ENCODE peak calls at places on chromosomes 1 and 21, in six cellular contexts. U, W, Y, A, X and O are unnamed samples.

GRCh38 chr1:185315364-185316108 is 1.5 kb downstream of the IVNS1ABP start:
- DNase-seq in U (no peak), W (no peak), Y (peak), A (no peak), X (no peak), O (no peak)

GRCh38 chr21:36478207-36478701 is 1.7 kb downstream of the CLDN14 start:
- DNase-seq in U (peak), W (peak), Y (no peak), A (no peak), X (no peak), O (peak)

GRCh38 chr1:183027031-183027430 is 3.8 kb downstream of the LAMC1 start:
- DNase-seq in U (no peak), W (no peak), Y (no peak), A (no peak), X (no peak), O (no peak)

GRCh38 chr1:47576758-47577115 is 138.9 kb downstream of the FOXD2 start:
- DNase-seq in U (no peak), W (no peak), Y (no peak), A (no peak), X (no peak), O (no peak)

GRCh38 chr1:19978143-19978542 is 1.3 kb downstream of the PLA2G2A start:
- DNase-seq in U (no peak), W (no peak), Y (no peak), A (no peak), X (no peak), O (no peak)

GRCh38 chr1:87916965-87917364 is 588.3 kb downstream of the LMO4 start:
- DNase-seq in U (no peak), W (no peak), Y (no peak), A (no peak), X (no peak), O (no peak)

GRCh38 chr21:46363698-46364097 is 39.7 kb downstream of the PCNT start:
- DNase-seq in U (no peak), W (no peak), Y (no peak), A (no peak), X (no peak), O (no peak)

GRCh38 chr1:101520302-101520701 is 283.5 kb downstream of the S1PR1 start:
- DNase-seq in U (peak), W (peak), Y (peak), A (peak), X (no peak), O (peak)

GRCh38 chr1:65904681-65905083 is 112.0 kb downstream of the PDE4B start:
- DNase-seq in U (no peak), W (peak), Y (no peak), A (no peak), X (no peak), O (no peak)

GRCh38 chr1:1969505-1969900 is 34.1 kb downstream of the CFAP74 start:
- DNase-seq in U (no peak), W (peak), Y (no peak), A (no peak), X (no peak), O (no peak)

GRCh38 chr21:42684109-42684916 is 30.9 kb downstream of the PDE9A start:
- DNase-seq in U (no peak), W (no peak), Y (no peak), A (no peak), X (no peak), O (peak)

GRCh38 chr21:32682696-32683474 is 44.9 kb downstream of the SYNJ1 start:
- DNase-seq in U (no peak), W (no peak), Y (no peak), A (no peak), X (no peak), O (no peak)

GRCh38 chr1:48697066-48697707 is 79.5 kb downstream of the BEND5 start:
- DNase-seq in U (no peak), W (no peak), Y (peak), A (peak), X (peak), O (peak)

GRCh38 chr1:46394872-46395465 is 852 bp downstream of the FAAH start:
- DNase-seq in U (no peak), W (no peak), Y (no peak), A (no peak), X (no peak), O (no peak)

GRCh38 chr1:76494807-76495206 is 372.5 kb upstream of the ST6GALNAC5 start:
- DNase-seq in U (no peak), W (peak), Y (no peak), A (peak), X (no peak), O (no peak)

GRCh38 chr21:41360072-41360821 is 1.6 kb upstream of the MX2 start:
- DNase-seq in U (no peak), W (no peak), Y (no peak), A (peak), X (no peak), O (no peak)

GRCh38 chr1:38817958-38818705 is 41.4 kb downstream of the RRAGC start:
- DNase-seq in U (no peak), W (no peak), Y (no peak), A (peak), X (peak), O (peak)

GRCh38 chr1:231626535-231626950 is at the start of gene DISC1:
- DNase-seq in U (peak), W (peak), Y (peak), A (peak), X (peak), O (no peak)

GRCh38 chr1:46618746-46619415 is 2.3 kb upstream of the MOB3C start:
- DNase-seq in U (no peak), W (no peak), Y (no peak), A (no peak), X (no peak), O (no peak)

GRCh38 chr1:213745451-213745850 is 242.3 kb upstream of the PROX1 start:
- DNase-seq in U (no peak), W (no peak), Y (no peak), A (no peak), X (no peak), O (no peak)

GRCh38 chr1:153277852-153278251 is 18.4 kb downstream of the LORICRIN start:
- DNase-seq in U (peak), W (peak), Y (peak), A (peak), X (no peak), O (no peak)

GRCh38 chr1:230210326-230210978 is 143.4 kb downstream of the GALNT2 start:
- DNase-seq in U (no peak), W (no peak), Y (no peak), A (no peak), X (no peak), O (no peak)

GRCh38 chr1:108750476-108751191 is 4.2 kb downstream of the STXBP3 start:
- DNase-seq in U (no peak), W (no peak), Y (no peak), A (no peak), X (no peak), O (no peak)

GRCh38 chr1:54009406-54009805 is 8.6 kb downstream of the LDLRAD1 start:
- DNase-seq in U (no peak), W (no peak), Y (no peak), A (no peak), X (no peak), O (no peak)

GRCh38 chr21:45154511-45155508 is 80.4 kb downstream of the ADARB1 start:
- DNase-seq in U (no peak), W (peak), Y (no peak), A (peak), X (no peak), O (no peak)

GRCh38 chr1:119081267-119081666 is 59.2 kb downstream of the WARS2 start:
- DNase-seq in U (peak), W (no peak), Y (no peak), A (no peak), X (no peak), O (no peak)
- H3K27ac ChIP-seq in U (no peak), W (no peak), Y (no peak), A (no peak), X (no peak), O (no peak)

DNA sequence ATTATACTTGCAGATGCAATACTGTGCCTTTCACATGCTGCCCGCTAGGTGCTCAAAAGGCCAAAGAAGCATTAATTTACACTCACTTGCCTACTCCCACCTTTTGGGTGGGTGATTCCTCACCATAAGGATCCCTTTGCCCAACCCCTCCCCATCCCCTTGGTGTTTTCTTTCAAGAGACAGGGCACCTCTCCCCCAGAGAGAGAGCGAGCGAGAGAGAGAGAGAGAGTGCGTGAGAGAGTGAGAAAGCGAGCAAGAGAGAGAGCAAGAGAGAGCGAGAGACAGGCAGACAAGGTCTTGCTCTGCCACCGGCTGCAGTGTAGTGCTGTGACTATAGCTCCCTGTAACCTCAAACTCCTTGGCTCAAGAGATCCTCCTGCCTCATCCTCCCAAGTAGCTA is 630.6 kb downstream of the KIF26B start:
- DNase-seq in U (no peak), W (no peak), Y (no peak), A (no peak), X (no peak), O (no peak)
- TF ChIP-seq CTCF in U (no peak), W (no peak), Y (no peak), A (peak), X (no peak), O (no peak)

GRCh38 chr1:93652335-93652949 is 29.2 kb downstream of the BCAR3 start:
- DNase-seq in U (no peak), W (no peak), Y (no peak), A (no peak), X (no peak), O (no peak)
- H3K27ac ChIP-seq in U (peak), W (no peak), Y (no peak), A (no peak), X (no peak), O (peak)

GRCh38 chr1:22953392-22954141 is 19.1 kb downstream of the LACTBL1 start:
- DNase-seq in U (no peak), W (no peak), Y (no peak), A (peak), X (no peak), O (no peak)
- TF ChIP-seq CTCF in U (no peak), W (no peak), Y (no peak), A (no peak), X (no peak), O (no peak)